ENCODE peak calls at places on chromosomes 13 and 19, in five cellular contexts. X is posterior cingulate gyrus, I is iris pigment epithelial cell, K is T-helper 2 cell, O is caudate nucleus. F is an unnamed sample.

GRCh38 chr13:94140027-94140426 is 339.5 kb downstream of the DCT start:
- DNase-seq in X (no peak), I (no peak), K (no peak), O (no peak), F (no peak)

GRCh38 chr19:2337329-2337707 is 8.8 kb downstream of the SPPL2B start:
- DNase-seq in X (peak), I (peak), K (no peak), O (peak), F (no peak)

GRCh38 chr19:12777217-12778019 is 2.1 kb upstream of the HOOK2 start:
- DNase-seq in X (peak), I (peak), K (peak), O (peak), F (peak)

GRCh38 chr19:8988204-8988603 is 22.0 kb downstream of the MUC16 start:
- DNase-seq in X (no peak), I (no peak), K (peak), O (no peak), F (no peak)

GRCh38 chr13:30978981-30979956 is 46.8 kb downstream of the TEX26 start:
- DNase-seq in X (no peak), I (no peak), K (peak), O (no peak), F (peak)

GRCh38 chr13:113488283-113488682 is 2.2 kb downstream of the DCUN1D2 start:
- DNase-seq in X (no peak), I (no peak), K (no peak), O (no peak), F (no peak)

GRCh38 chr19:45069056-45069455 is 7.2 kb downstream of the ZNF296 start:
- DNase-seq in X (no peak), I (peak), K (no peak), O (no peak), F (no peak)

GRCh38 chr13:72959643-72960042 is 99.2 kb upstream of the KLF5 start:
- DNase-seq in X (no peak), I (peak), K (no peak), O (no peak), F (no peak)

GRCh38 chr13:99883805-99884204 is 87.8 kb downstream of the ZIC5 start:
- DNase-seq in X (no peak), I (no peak), K (no peak), O (no peak), F (no peak)

F was measured in effector memory CD8-positive, alpha-beta T cell.